ENCODE peak calls at places on chromosomes 4 and X, in nine cellular contexts. V is neural progenitor cell, N is nephron progenitor cell, E is activated T-cell treated with anti-CD3 and anti-CD28 coated beads for 24 hours, J is memory B cell, K is fibroblast of the aortic adventitia, O is T-helper 9 cell, H is NCI-H524 treated with DMSO at 0.1 percent for 48 hours, W is cerebellum. R is an unnamed sample.

GRCh38 chr4:135319685-135320084 is 1118.1 kb upstream of the PABPC4L start:
- DNase-seq in V (peak), N (no peak), E (no peak), J (no peak), K (no peak), O (no peak), H (no peak), W (no peak), R (no peak)

GRCh38 chrX:42107495-42108139 is 184.3 kb upstream of the CASK start:
- DNase-seq in V (no peak), N (no peak), E (no peak), J (no peak), K (no peak), O (no peak), H (no peak), W (no peak), R (no peak)

GRCh38 chr4:66855956-66856355 is 689.3 kb downstream of the CENPC start:
- DNase-seq in V (no peak), N (no peak), E (no peak), J (no peak), K (peak), O (no peak), H (no peak), W (peak), R (no peak)

GRCh38 chr4:67122029-67122428 is 423.3 kb downstream of the CENPC start:
- DNase-seq in V (peak), N (no peak), E (no peak), J (no peak), K (no peak), O (no peak), H (no peak), W (no peak), R (no peak)

GRCh38 chr4:151021637-151022334 is 6.7 kb upstream of the LRBA start:
- DNase-seq in V (no peak), N (no peak), E (no peak), J (no peak), K (no peak), O (no peak), H (no peak), W (no peak), R (no peak)

GRCh38 chr4:8101213-8101781 is 57.3 kb downstream of the ABLIM2 start:
- DNase-seq in V (no peak), N (no peak), E (no peak), J (no peak), K (peak), O (no peak), H (no peak), W (peak), R (no peak)

GRCh38 chr4:182560358-182560757 is 317.2 kb downstream of the TENM3 start:
- DNase-seq in V (peak), N (peak), E (no peak), J (no peak), K (no peak), O (no peak), H (no peak), W (no peak), R (no peak)

GRCh38 chrX:78652971-78653822 is 5.9 kb downstream of the RTL3 start:
- DNase-seq in V (no peak), N (no peak), E (no peak), J (no peak), K (peak), O (no peak), H (no peak), W (no peak), R (peak)

GRCh38 chrX:105636667-105637066 is 185.7 kb upstream of the NRK start:
- DNase-seq in V (no peak), N (peak), E (no peak), J (no peak), K (no peak), O (no peak), H (peak), W (no peak), R (no peak)

GRCh38 chr4:65018313-65018712 is 609.1 kb upstream of the TECRL start:
- DNase-seq in V (no peak), N (no peak), E (no peak), J (no peak), K (no peak), O (no peak), H (no peak), W (no peak), R (no peak)

GRCh38 chrX:56113785-56114436 is 118.2 kb upstream of the KLF8 start:
- DNase-seq in V (peak), N (no peak), E (no peak), J (no peak), K (no peak), O (no peak), H (no peak), W (no peak), R (no peak)

GRCh38 chr4:187944179-187944578 is 51.4 kb upstream of the ZFP42 start:
- DNase-seq in V (no peak), N (no peak), E (no peak), J (no peak), K (no peak), O (no peak), H (no peak), W (no peak), R (no peak)

GRCh38 chr4:153342751-153343552 is 1.5 kb upstream of the MND1 start:
- DNase-seq in V (no peak), N (no peak), E (no peak), J (no peak), K (no peak), O (no peak), H (no peak), W (no peak), R (no peak)

GRCh38 chr4:108762559-108763225 is at the start of gene ETNPPL:
- DNase-seq in V (peak), N (peak), E (peak), J (peak), K (no peak), O (no peak), H (no peak), W (peak), R (no peak)

GRCh38 chrX:10112510-10112909 is 44.3 kb upstream of the CLCN4 start:
- DNase-seq in V (no peak), N (no peak), E (no peak), J (no peak), K (no peak), O (no peak), H (no peak), W (no peak), R (no peak)

GRCh38 chr4:76740866-76741662 is 156.9 kb downstream of the SOWAHB start:
- DNase-seq in V (no peak), N (no peak), E (no peak), J (no peak), K (no peak), O (no peak), H (no peak), W (no peak), R (no peak)

GRCh38 chr4:156607198-156607498 is 364.5 kb downstream of the PDGFC start:
- DNase-seq in V (no peak), N (no peak), E (no peak), J (no peak), K (no peak), O (no peak), H (no peak), W (no peak), R (no peak)

GRCh38 chr4:89800012-89800516 is 36.9 kb downstream of the SNCA start:
- DNase-seq in V (no peak), N (no peak), E (no peak), J (no peak), K (peak), O (no peak), H (no peak), W (no peak), R (no peak)

GRCh38 chr4:58983887-58984286 is 1873.7 kb upstream of the IGFBP7 start:
- DNase-seq in V (no peak), N (no peak), E (no peak), J (no peak), K (no peak), O (no peak), H (no peak), W (no peak), R (no peak)

GRCh38 chr4:36064147-36064546 is 180.2 kb downstream of the ARAP2 start:
- DNase-seq in V (no peak), N (no peak), E (no peak), J (no peak), K (no peak), O (no peak), H (no peak), W (no peak), R (no peak)

GRCh38 chr4:7169134-7169533 is 23.2 kb upstream of the SORCS2 start:
- DNase-seq in V (no peak), N (no peak), E (no peak), J (no peak), K (no peak), O (no peak), H (no peak), W (no peak), R (no peak)

GRCh38 chr4:16205298-16206164 is 20.7 kb downstream of the TAPT1 start:
- DNase-seq in V (peak), N (no peak), E (no peak), J (peak), K (peak), O (no peak), H (peak), W (peak), R (no peak)

GRCh38 chrX:19673334-19674040 is 158.2 kb upstream of the MAP3K15 start:
- DNase-seq in V (no peak), N (no peak), E (no peak), J (no peak), K (peak), O (no peak), H (no peak), W (peak), R (peak)

GRCh38 chrX:68660746-68661145 is 13.3 kb downstream of the STARD8 start:
- DNase-seq in V (no peak), N (no peak), E (no peak), J (no peak), K (no peak), O (no peak), H (no peak), W (no peak), R (no peak)

GRCh38 chr4:99205104-99205979 is 13.7 kb downstream of the ADH6 start:
- DNase-seq in V (peak), N (peak), E (no peak), J (no peak), K (peak), O (no peak), H (no peak), W (no peak), R (no peak)

GRCh38 chr4:21205821-21206531 is 505.7 kb downstream of the PACRGL start:
- DNase-seq in V (peak), N (no peak), E (no peak), J (no peak), K (no peak), O (no peak), H (no peak), W (no peak), R (no peak)

GRCh38 chrX:102599950-102600579 is 750 bp downstream of the ARMCX5 start:
- DNase-seq in V (no peak), N (no peak), E (no peak), J (no peak), K (peak), O (no peak), H (no peak), W (peak), R (no peak)

GRCh38 chr4:112127048-112127637 is 18.1 kb upstream of the FAM241A start:
- DNase-seq in V (no peak), N (no peak), E (no peak), J (no peak), K (peak), O (no peak), H (no peak), W (no peak), R (no peak)

GRCh38 chr4:151600432-151600831 is 160.4 kb downstream of the GATB start:
- DNase-seq in V (no peak), N (no peak), E (no peak), J (no peak), K (no peak), O (no peak), H (no peak), W (no peak), R (no peak)

GRCh38 chr4:168623484-168623883 is 126.6 kb downstream of the PALLD start:
- DNase-seq in V (no peak), N (no peak), E (no peak), J (no peak), K (no peak), O (no peak), H (no peak), W (no peak), R (no peak)